ENCODE peak calls at places on chromosomes 16 and 17, in four cellular contexts. C is effector memory CD4-positive, alpha-beta T cell; I is A549; L is pancreas. Q is an unnamed sample. For H3K4me1, the result is how much of the 10 kb centered on the place peaks cover.

GRCh38 chr17:63425478-63425877 is 20.6 kb downstream of the CYB561 start:
- DNase-seq in I (peak), C (peak), L (peak), Q (peak)

GRCh38 chr17:29664743-29665479 is 42.2 kb upstream of the CORO6 start:
- DNase-seq in C (no peak), I (peak), L (no peak), Q (no peak)

GRCh38 chr17:2749058-2749783 is at the start of gene CCDC92B:
- DNase-seq in L (peak), I (no peak), C (no peak), Q (no peak)

GRCh38 chr17:34822007-34822737 is 139.1 kb downstream of the CCT6B start:
- DNase-seq in C (no peak), I (no peak), L (no peak), Q (no peak)

GRCh38 chr17:17900615-17901520 is 64.1 kb upstream of the SREBF1 start:
- DNase-seq in C (no peak), L (no peak), I (peak), Q (peak)

GRCh38 chr17:1505586-1505985 is 10.8 kb downstream of the INPP5K start:
- DNase-seq in C (no peak), L (no peak), I (no peak), Q (no peak)

GRCh38 chr17:68184141-68184571 is 63.7 kb upstream of the AMZ2 start:
- DNase-seq in L (no peak), C (no peak), I (no peak), Q (no peak)

GRCh38 chr17:67615011-67615561 is 102.7 kb upstream of the NOL11 start:
- DNase-seq in C (no peak), I (no peak), L (no peak), Q (no peak)

GRCh38 chr17:78939615-78940014 is 14.4 kb upstream of the TIMP2 start:
- DNase-seq in C (no peak), L (no peak), I (no peak), Q (no peak)

GRCh38 chr17:77446959-77447634 is 306.3 kb downstream of the SEC14L1 start:
- DNase-seq in C (no peak), I (no peak), L (no peak), Q (no peak)
- H3K4me1 ChIP-seq in C (half or more), I (under half), L (under half), Q (under half)

GRCh38 chr16:30535777-30536190 is 1.1 kb upstream of the ZNF747 start:
- DNase-seq in L (peak), I (no peak), C (peak), Q (peak)
- H3K27ac ChIP-seq in L (peak), I (peak), C (peak), Q (no peak)

DNA sequence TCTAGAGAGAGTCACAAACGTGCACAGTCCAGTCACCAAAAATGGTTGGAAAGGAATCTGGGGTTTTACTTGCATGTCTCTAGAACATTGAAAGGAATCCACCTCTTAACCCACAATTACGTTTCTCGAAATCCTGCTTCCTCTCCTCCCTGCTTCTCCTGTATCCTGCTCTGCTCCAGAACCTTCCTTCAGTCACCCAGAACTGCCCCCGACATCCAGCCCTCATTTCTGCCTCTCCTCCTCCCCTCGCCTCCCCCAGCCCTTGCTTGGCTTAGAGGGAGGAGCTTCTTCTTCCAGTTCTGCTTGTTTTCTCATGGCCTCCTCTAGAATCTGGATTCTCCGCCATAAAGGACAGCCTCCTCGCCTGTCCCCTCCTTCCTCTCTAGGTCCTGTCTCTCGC is 48.3 kb downstream of the ZDHHC7 start:
- DNase-seq in C (no peak), L (no peak), I (no peak), Q (no peak)
- H3K4me1 ChIP-seq in C (under half), L (under half), I (under half), Q (under half)

GRCh38 chr16:12159672-12160071 is 183.1 kb downstream of the SNX29 start:
- DNase-seq in L (no peak), C (no peak), I (no peak), Q (no peak)
- H3K27ac ChIP-seq in L (no peak), C (no peak), I (no peak), Q (peak)

DNA sequence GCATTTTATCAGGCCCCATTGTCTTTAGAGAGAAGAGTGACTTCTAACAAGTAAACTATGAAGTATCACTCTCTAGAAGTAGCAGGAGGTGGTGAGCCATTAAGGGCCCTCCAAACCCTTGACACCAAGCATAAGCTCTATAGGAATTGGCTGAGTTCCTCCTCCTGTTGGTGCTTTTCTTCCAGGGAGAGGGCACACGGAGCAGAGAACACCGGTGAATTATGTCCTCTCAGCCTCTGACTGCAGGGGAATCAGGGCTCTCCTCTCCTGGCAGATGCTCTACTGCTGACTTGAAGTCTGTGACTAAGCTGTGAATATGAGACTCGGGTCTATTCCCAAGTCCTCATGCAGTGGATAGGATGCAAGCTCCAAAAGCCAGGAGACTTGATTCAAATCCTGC is 32.3 kb downstream of the CHD9 start:
- DNase-seq in C (no peak), L (no peak), I (no peak), Q (no peak)
- H3K4me1 ChIP-seq in C (under half), L (under half), I (half or more), Q (under half)

DNA sequence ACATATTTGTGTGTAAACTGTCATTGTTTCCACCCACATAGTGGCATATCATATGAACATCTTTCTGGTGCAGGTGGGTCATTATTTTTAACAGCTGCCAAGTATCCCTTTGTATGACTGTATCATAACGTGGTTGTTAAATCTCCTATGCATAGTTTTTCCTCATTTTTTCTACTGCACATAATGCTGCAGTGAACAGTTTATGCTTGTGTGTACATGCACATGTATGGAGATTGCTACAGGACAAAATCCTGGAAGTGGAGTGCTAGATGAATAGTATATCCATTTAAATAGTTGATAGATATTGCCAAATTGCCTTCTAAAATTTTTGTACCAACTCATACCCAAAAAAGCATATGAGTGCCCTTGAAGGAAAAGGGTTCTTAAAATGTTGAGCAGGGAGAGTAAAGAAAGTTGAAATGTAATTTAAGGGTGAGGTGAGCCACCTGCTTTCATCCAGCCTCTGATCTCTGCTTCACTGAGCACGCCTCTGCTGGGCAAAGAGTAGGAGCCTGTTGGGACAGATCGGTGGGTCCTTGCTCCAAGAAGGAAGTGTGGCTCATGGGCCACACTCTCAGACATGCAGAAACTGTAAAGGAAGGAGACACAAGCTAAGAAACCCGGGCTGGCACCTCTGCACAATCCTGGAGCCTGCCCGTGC is 55.3 kb downstream of the HLF start:
- DNase-seq in I (no peak), C (no peak), L (no peak), Q (no peak)
- H3K27ac ChIP-seq in I (no peak), C (no peak), L (no peak), Q (no peak)

DNA sequence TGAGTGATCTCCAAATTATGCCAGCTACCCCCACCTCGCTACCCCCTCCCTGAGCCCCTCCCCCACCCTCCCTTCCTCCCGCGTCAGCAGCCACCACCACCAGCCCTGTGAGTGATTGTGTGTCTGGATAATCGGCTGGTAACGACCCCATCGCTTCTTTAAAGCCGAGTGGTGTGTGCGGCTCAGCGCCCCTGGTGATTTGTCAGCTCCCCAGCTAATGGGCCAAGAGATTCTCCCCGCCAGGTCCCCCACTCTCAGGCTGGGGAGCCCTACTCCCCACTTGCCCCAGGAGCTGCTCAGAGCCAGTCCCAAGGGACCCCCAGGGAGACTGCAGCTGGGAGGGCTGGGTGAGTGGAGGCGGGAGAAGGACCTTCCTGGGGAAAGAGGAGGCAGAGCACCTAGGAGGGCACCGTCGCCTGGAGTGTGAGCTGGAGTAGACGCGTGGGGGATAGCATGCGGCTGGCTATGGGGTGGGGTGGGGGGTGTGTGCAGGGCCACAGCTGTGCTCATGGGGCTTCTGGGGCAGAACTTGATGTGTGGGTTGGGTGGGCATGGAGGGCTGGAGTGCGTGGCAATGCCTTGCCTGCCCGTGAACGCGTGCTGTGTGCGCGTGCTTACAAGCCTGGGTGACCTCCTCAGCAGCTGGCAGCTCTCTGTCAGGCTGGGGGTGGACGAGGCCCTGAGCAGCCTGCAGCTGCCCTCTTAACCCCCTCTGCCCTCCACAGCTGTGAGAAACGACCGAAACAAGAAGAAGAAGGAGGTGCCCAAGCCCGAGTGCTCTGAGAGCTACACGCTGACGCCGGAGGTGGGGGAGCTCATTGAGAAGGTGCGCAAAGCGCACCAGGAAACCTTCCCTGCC is 13.1 kb downstream of the GJD3 start:
- DNase-seq in L (peak), I (no peak), C (no peak), Q (no peak)
- H3K4me1 ChIP-seq in L (under half), I (half or more), C (under half), Q (under half)